ENCODE peak calls at places on chromosome 10, in six cellular contexts. One of them, this sample, is unnamed. For H3K9me3 and H3K4me1, the result is how much of the 10 kb centered on the place peaks cover.

GRCh38 chr10:69573056-69573806 is at the start of gene NEUROG3:
- DNase-seq in CD4-positive, alpha-beta memory T cell: no peak
- DNase-seq in A549: no peak
- DNase-seq in small intestine: no peak
- DNase-seq in transverse colon: no peak
- DNase-seq in breast epithelium: no peak
- DNase-seq in this sample: no peak

GRCh38 chr10:1461016-1461415 is 276.3 kb downstream of the ADARB2 start:
- DNase-seq in CD4-positive, alpha-beta memory T cell: no peak
- DNase-seq in A549: no peak
- DNase-seq in small intestine: no peak
- DNase-seq in transverse colon: no peak
- DNase-seq in breast epithelium: no peak
- DNase-seq in this sample: no peak

GRCh38 chr10:127881262-127881661 is 11.5 kb downstream of the CLRN3 start:
- DNase-seq in CD4-positive, alpha-beta memory T cell: no peak
- DNase-seq in A549: no peak
- DNase-seq in small intestine: peak
- DNase-seq in transverse colon: peak
- DNase-seq in breast epithelium: no peak
- DNase-seq in this sample: no peak

GRCh38 chr10:118500477-118501104 is 94.9 kb downstream of the PRLHR start:
- DNase-seq in CD4-positive, alpha-beta memory T cell: no peak
- DNase-seq in A549: no peak
- DNase-seq in small intestine: peak
- DNase-seq in transverse colon: no peak
- DNase-seq in breast epithelium: no peak
- DNase-seq in this sample: no peak

GRCh38 chr10:43383204-43383971 is 12.0 kb downstream of the FXYD4 start:
- DNase-seq in CD4-positive, alpha-beta memory T cell: no peak
- DNase-seq in A549: no peak
- DNase-seq in small intestine: no peak
- DNase-seq in transverse colon: no peak
- DNase-seq in breast epithelium: no peak
- DNase-seq in this sample: no peak

GRCh38 chr10:73113543-73113942 is 3.3 kb downstream of the NUDT13 start:
- DNase-seq in CD4-positive, alpha-beta memory T cell: no peak
- DNase-seq in A549: no peak
- DNase-seq in small intestine: no peak
- DNase-seq in transverse colon: no peak
- DNase-seq in breast epithelium: no peak
- DNase-seq in this sample: no peak

GRCh38 chr10:2014541-2014940 is 277.2 kb upstream of the ADARB2 start:
- DNase-seq in CD4-positive, alpha-beta memory T cell: no peak
- DNase-seq in A549: no peak
- DNase-seq in small intestine: no peak
- DNase-seq in transverse colon: no peak
- DNase-seq in breast epithelium: no peak
- DNase-seq in this sample: no peak

GRCh38 chr10:46556515-46557318 is at the start of gene GPRIN2:
- DNase-seq in CD4-positive, alpha-beta memory T cell: no peak
- DNase-seq in A549: peak
- DNase-seq in small intestine: peak
- DNase-seq in transverse colon: peak
- DNase-seq in breast epithelium: peak
- DNase-seq in this sample: no peak

GRCh38 chr10:132748545-132749427 is 37.2 kb downstream of the NKX6-2 start:
- DNase-seq in CD4-positive, alpha-beta memory T cell: no peak
- DNase-seq in A549: no peak
- DNase-seq in small intestine: no peak
- DNase-seq in transverse colon: no peak
- DNase-seq in breast epithelium: no peak
- DNase-seq in this sample: no peak

GRCh38 chr10:59635502-59636290 is 74.0 kb downstream of the SLC16A9 start:
- DNase-seq in CD4-positive, alpha-beta memory T cell: no peak
- DNase-seq in A549: no peak
- DNase-seq in small intestine: no peak
- DNase-seq in transverse colon: no peak
- DNase-seq in breast epithelium: no peak
- DNase-seq in this sample: no peak

GRCh38 chr10:131240691-131241090 is 70.8 kb downstream of the TCERG1L start:
- DNase-seq in CD4-positive, alpha-beta memory T cell: no peak
- DNase-seq in A549: no peak
- DNase-seq in small intestine: no peak
- DNase-seq in transverse colon: no peak
- DNase-seq in breast epithelium: no peak
- DNase-seq in this sample: no peak

GRCh38 chr10:7311256-7312178 is 99.3 kb downstream of the SFMBT2 start:
- DNase-seq in CD4-positive, alpha-beta memory T cell: no peak
- DNase-seq in A549: peak
- DNase-seq in small intestine: no peak
- DNase-seq in transverse colon: no peak
- DNase-seq in breast epithelium: no peak
- DNase-seq in this sample: no peak

GRCh38 chr10:3172081-3172445 is 519 bp downstream of the PITRM1 start:
- DNase-seq in CD4-positive, alpha-beta memory T cell: no peak
- DNase-seq in A549: no peak
- DNase-seq in small intestine: no peak
- DNase-seq in transverse colon: peak
- DNase-seq in breast epithelium: peak
- DNase-seq in this sample: no peak

GRCh38 chr10:57983226-57983870 is 284.3 kb downstream of the IPMK start:
- DNase-seq in CD4-positive, alpha-beta memory T cell: no peak
- DNase-seq in A549: no peak
- DNase-seq in small intestine: no peak
- DNase-seq in transverse colon: no peak
- DNase-seq in breast epithelium: no peak
- DNase-seq in this sample: no peak

GRCh38 chr10:50291261-50291850 is 40.0 kb upstream of the ASAH2 start:
- DNase-seq in CD4-positive, alpha-beta memory T cell: no peak
- DNase-seq in A549: no peak
- DNase-seq in small intestine: no peak
- DNase-seq in transverse colon: no peak
- DNase-seq in breast epithelium: no peak
- DNase-seq in this sample: no peak

GRCh38 chr10:31622993-31623392 is 304.0 kb downstream of the ZEB1 start:
- DNase-seq in CD4-positive, alpha-beta memory T cell: no peak
- DNase-seq in A549: no peak
- DNase-seq in small intestine: no peak
- DNase-seq in transverse colon: no peak
- DNase-seq in breast epithelium: peak
- DNase-seq in this sample: no peak

GRCh38 chr10:130029209-130029608 is 65.1 kb upstream of the EBF3 start:
- DNase-seq in CD4-positive, alpha-beta memory T cell: no peak
- DNase-seq in A549: no peak
- DNase-seq in small intestine: no peak
- DNase-seq in transverse colon: no peak
- DNase-seq in breast epithelium: no peak
- DNase-seq in this sample: no peak

GRCh38 chr10:128721851-128722250 is 595.6 kb upstream of the MKI67 start:
- DNase-seq in CD4-positive, alpha-beta memory T cell: no peak
- DNase-seq in A549: no peak
- DNase-seq in small intestine: no peak
- DNase-seq in transverse colon: no peak
- DNase-seq in breast epithelium: no peak
- DNase-seq in this sample: no peak

GRCh38 chr10:46524471-46525176 is 31.8 kb downstream of the GPRIN2 start:
- DNase-seq in CD4-positive, alpha-beta memory T cell: no peak
- DNase-seq in A549: peak
- DNase-seq in small intestine: no peak
- DNase-seq in transverse colon: peak
- DNase-seq in breast epithelium: no peak
- DNase-seq in this sample: peak

GRCh38 chr10:43212043-43212721 is 54.7 kb downstream of the RASGEF1A start:
- DNase-seq in CD4-positive, alpha-beta memory T cell: no peak
- DNase-seq in A549: no peak
- DNase-seq in small intestine: no peak
- DNase-seq in transverse colon: no peak
- DNase-seq in breast epithelium: peak
- DNase-seq in this sample: no peak

GRCh38 chr10:1172256-1172975 is 116.2 kb downstream of the WDR37 start:
- DNase-seq in CD4-positive, alpha-beta memory T cell: no peak
- DNase-seq in A549: no peak
- DNase-seq in small intestine: no peak
- DNase-seq in transverse colon: no peak
- DNase-seq in breast epithelium: no peak
- DNase-seq in this sample: no peak

DNA sequence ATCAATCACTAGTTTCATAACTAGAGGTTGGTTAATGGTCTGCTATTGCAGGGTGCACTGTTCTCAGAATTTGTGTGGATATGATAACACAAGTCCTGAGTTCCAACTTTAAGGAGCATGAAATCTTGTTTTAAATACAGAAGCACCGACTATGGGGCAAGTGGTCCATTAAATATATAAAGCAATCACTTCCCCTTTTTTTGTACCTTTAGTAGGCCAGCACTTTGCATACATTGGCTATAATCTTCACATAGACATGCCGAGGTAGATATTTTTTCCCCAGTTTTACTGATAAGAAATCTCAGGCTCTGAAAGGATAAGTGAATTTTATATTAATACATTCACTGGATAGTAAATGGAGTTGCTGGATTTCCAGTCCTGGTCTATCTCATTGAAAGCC is 286.3 kb downstream of the NRG3 start:
- DNase-seq in CD4-positive, alpha-beta memory T cell: no peak
- DNase-seq in A549: no peak
- DNase-seq in small intestine: no peak
- DNase-seq in transverse colon: no peak
- DNase-seq in breast epithelium: no peak
- DNase-seq in this sample: no peak
- H3K9me3 ChIP-seq in CD4-positive, alpha-beta memory T cell: under half
- H3K9me3 ChIP-seq in A549: under half
- H3K9me3 ChIP-seq in small intestine: under half
- H3K9me3 ChIP-seq in transverse colon: under half
- H3K9me3 ChIP-seq in breast epithelium: under half
- H3K9me3 ChIP-seq in this sample: under half

GRCh38 chr10:49081532-49082275 is 33.6 kb downstream of the VSTM4 start:
- DNase-seq in CD4-positive, alpha-beta memory T cell: no peak
- DNase-seq in A549: no peak
- DNase-seq in small intestine: no peak
- DNase-seq in transverse colon: no peak
- DNase-seq in breast epithelium: no peak
- DNase-seq in this sample: no peak
- H3K4me3 ChIP-seq in CD4-positive, alpha-beta memory T cell: no peak
- H3K4me3 ChIP-seq in A549: no peak
- H3K4me3 ChIP-seq in small intestine: no peak
- H3K4me3 ChIP-seq in transverse colon: no peak
- H3K4me3 ChIP-seq in breast epithelium: no peak
- H3K4me3 ChIP-seq in this sample: no peak

GRCh38 chr10:80466724-80467326 is 12.7 kb downstream of the TSPAN14 start:
- DNase-seq in CD4-positive, alpha-beta memory T cell: no peak
- DNase-seq in A549: no peak
- DNase-seq in small intestine: no peak
- DNase-seq in transverse colon: no peak
- DNase-seq in breast epithelium: no peak
- DNase-seq in this sample: no peak
- H3K4me1 ChIP-seq in CD4-positive, alpha-beta memory T cell: half or more
- H3K4me1 ChIP-seq in A549: half or more
- H3K4me1 ChIP-seq in small intestine: under half
- H3K4me1 ChIP-seq in transverse colon: half or more
- H3K4me1 ChIP-seq in breast epithelium: half or more
- H3K4me1 ChIP-seq in this sample: half or more

GRCh38 chr10:113140612-113141011 is 190.6 kb downstream of the TCF7L2 start:
- DNase-seq in CD4-positive, alpha-beta memory T cell: no peak
- DNase-seq in A549: no peak
- DNase-seq in small intestine: no peak
- DNase-seq in transverse colon: no peak
- DNase-seq in breast epithelium: no peak
- DNase-seq in this sample: no peak

GRCh38 chr10:113135025-113135424 is 185.0 kb downstream of the TCF7L2 start:
- DNase-seq in CD4-positive, alpha-beta memory T cell: no peak
- DNase-seq in A549: no peak
- DNase-seq in small intestine: no peak
- DNase-seq in transverse colon: no peak
- DNase-seq in breast epithelium: no peak
- DNase-seq in this sample: no peak

GRCh38 chr10:113142601-113143000 is 192.6 kb downstream of the TCF7L2 start:
- DNase-seq in CD4-positive, alpha-beta memory T cell: no peak
- DNase-seq in A549: no peak
- DNase-seq in small intestine: no peak
- DNase-seq in transverse colon: no peak
- DNase-seq in breast epithelium: no peak
- DNase-seq in this sample: no peak

GRCh38 chr10:113139695-113140094 is 189.6 kb downstream of the TCF7L2 start:
- DNase-seq in CD4-positive, alpha-beta memory T cell: no peak
- DNase-seq in A549: no peak
- DNase-seq in small intestine: no peak
- DNase-seq in transverse colon: no peak
- DNase-seq in breast epithelium: no peak
- DNase-seq in this sample: no peak

GRCh38 chr10:113138937-113139585 is 189.0 kb downstream of the TCF7L2 start:
- DNase-seq in CD4-positive, alpha-beta memory T cell: no peak
- DNase-seq in A549: no peak
- DNase-seq in small intestine: no peak
- DNase-seq in transverse colon: no peak
- DNase-seq in breast epithelium: no peak
- DNase-seq in this sample: no peak
- H3K9me3 ChIP-seq in CD4-positive, alpha-beta memory T cell: under half
- H3K9me3 ChIP-seq in A549: under half
- H3K9me3 ChIP-seq in small intestine: under half
- H3K9me3 ChIP-seq in transverse colon: under half
- H3K9me3 ChIP-seq in breast epithelium: under half
- H3K9me3 ChIP-seq in this sample: under half

DNA sequence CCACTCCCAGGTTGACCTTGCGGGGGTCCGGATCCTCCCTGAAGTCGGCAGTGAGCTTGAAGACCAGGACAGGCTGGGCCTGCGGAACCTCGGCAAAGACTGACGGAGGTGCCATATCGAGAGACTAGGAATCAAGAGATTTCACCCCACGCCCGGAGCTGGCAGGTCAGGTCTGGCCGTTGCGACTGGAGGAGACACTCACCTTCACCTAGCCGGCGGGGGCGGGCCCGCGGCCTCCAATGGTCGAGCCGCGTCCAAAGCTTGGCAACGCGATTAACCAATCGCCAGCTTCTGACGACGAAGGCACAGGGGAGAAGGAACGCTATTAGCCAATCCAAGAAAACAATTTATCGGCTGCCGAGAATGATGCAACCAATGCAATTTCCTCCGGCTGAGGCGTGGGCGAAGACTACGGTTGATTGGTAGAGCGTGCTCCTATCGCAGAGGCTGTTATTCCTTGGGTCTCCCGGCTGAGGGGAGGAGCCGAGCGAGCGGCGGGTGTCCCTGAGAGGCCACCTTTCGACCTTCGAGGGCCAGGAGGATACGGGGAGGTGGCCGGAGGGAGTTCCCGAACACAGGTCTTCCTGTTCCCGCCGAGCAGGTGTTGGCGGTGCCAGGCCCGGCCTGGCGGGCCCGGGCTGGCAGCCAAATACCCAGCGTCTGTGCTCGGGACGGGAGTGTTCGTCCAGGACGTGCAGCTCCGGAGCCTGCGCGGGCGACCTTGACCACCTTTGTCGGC is at the start of gene GOT1:
- DNase-seq in CD4-positive, alpha-beta memory T cell: peak
- DNase-seq in A549: peak
- DNase-seq in small intestine: peak
- DNase-seq in transverse colon: peak
- DNase-seq in breast epithelium: peak
- DNase-seq in this sample: peak
- H3K4me3 ChIP-seq in CD4-positive, alpha-beta memory T cell: peak
- H3K4me3 ChIP-seq in A549: peak
- H3K4me3 ChIP-seq in small intestine: peak
- H3K4me3 ChIP-seq in transverse colon: peak
- H3K4me3 ChIP-seq in breast epithelium: peak
- H3K4me3 ChIP-seq in this sample: peak

This sample was measured in CD4-positive, CD25-positive, alpha-beta regulatory T cell.